ENCODE peak calls at places on chromosomes 16 and 17, in ten cellular contexts. E is NCI-H2029; S is fibroblast of lung; I is GM19239; A is fibroblast of the conjunctiva; T is aorta; R is midbrain; N is activated T-helper 9 cell treated with anti-CD3 and anti-CD28 coated beads, Interleukin-2, amount 50 U/mL, for 16 hours; V is ACHN; F is myocyte. Y is an unnamed sample.

GRCh38 chr17:27529230-27529796 is 73.1 kb downstream of the KSR1 start:
- DNase-seq in E (no peak), S (peak; percentile 56), I (no peak), A (no peak), T (no peak), R (no peak), N (no peak), V (peak; percentile 16), F (no peak), Y (peak; percentile 17)

GRCh38 chr17:76707985-76708807 is 2.6 kb downstream of the MXRA7 start:
- DNase-seq in E (no peak), S (no peak), I (no peak), A (no peak), T (no peak), R (peak; percentile 76), N (no peak), V (peak; percentile 57), F (peak; percentile 89), Y (no peak)

GRCh38 chr16:84535408-84535807 is 30.9 kb upstream of the MEAK7 start:
- DNase-seq in E (no peak), S (no peak), I (no peak), A (no peak), T (no peak), R (no peak), N (no peak), V (no peak), F (no peak), Y (no peak)

GRCh38 chr17:43170140-43170765 is 761 bp upstream of the NBR1 start:
- DNase-seq in E (peak; percentile 95), S (peak; percentile 95), I (peak; percentile 86), A (peak; percentile 95), T (peak; percentile 92), R (peak; percentile 88), N (peak; percentile 78), V (peak; percentile 98), F (peak; percentile 93), Y (peak; percentile 91)

GRCh38 chr16:67672739-67673662 is 6.4 kb downstream of the C16orf86 start:
- DNase-seq in E (no peak), S (peak; percentile 65), I (no peak), A (peak; percentile 57), T (peak; percentile 84), R (peak; percentile 44), N (no peak), V (peak; percentile 79), F (peak; percentile 92), Y (no peak)

GRCh38 chr16:73459586-73459985 is 411.7 kb upstream of the ZFHX3 start:
- DNase-seq in E (no peak), S (no peak), I (no peak), A (no peak), T (no peak), R (no peak), N (no peak), V (no peak), F (no peak), Y (no peak)

GRCh38 chr17:43679401-43679800 is 17.7 kb upstream of the MEOX1 start:
- DNase-seq in E (no peak), S (no peak), I (no peak), A (no peak), T (no peak), R (no peak), N (no peak), V (no peak), F (no peak), Y (no peak)

GRCh38 chr17:44546711-44547606 is 10.3 kb upstream of the FZD2 start:
- DNase-seq in E (no peak), S (peak; percentile 67), I (no peak), A (no peak), T (no peak), R (no peak), N (no peak), V (peak; percentile 59), F (peak; percentile 37), Y (no peak)

GRCh38 chr17:41810659-41811548 is 845 bp downstream of the P3H4 start:
- DNase-seq in E (no peak), S (no peak), I (no peak), A (no peak), T (peak; percentile 80), R (no peak), N (no peak), V (no peak), F (no peak), Y (no peak)

GRCh38 chr16:825298-826061 is 24.9 kb upstream of the GNG13 start:
- DNase-seq in E (no peak), S (no peak), I (no peak), A (no peak), T (no peak), R (peak; percentile 65), N (no peak), V (no peak), F (peak; percentile 57), Y (no peak)

GRCh38 chr17:40530531-40530987 is 29.1 kb upstream of the TNS4 start:
- DNase-seq in E (no peak), S (no peak), I (no peak), A (no peak), T (peak; percentile 57), R (no peak), N (no peak), V (no peak), F (no peak), Y (no peak)

GRCh38 chr16:51431517-51432241 is 280.6 kb upstream of the SALL1 start:
- DNase-seq in E (no peak), S (peak; percentile 100), I (no peak), A (peak; percentile 92), T (no peak), R (peak; percentile 46), N (no peak), V (peak; percentile 92), F (peak; percentile 80), Y (no peak)

GRCh38 chr16:57341441-57342303 is 16.9 kb upstream of the CCL22 start:
- DNase-seq in E (peak; percentile 29), S (peak; percentile 96), I (no peak), A (peak; percentile 81), T (no peak), R (no peak), N (no peak), V (no peak), F (peak; percentile 71), Y (no peak)

GRCh38 chr17:80259642-80260535 is 763 bp upstream of the RNF213 start:
- DNase-seq in E (peak; percentile 35), S (peak; percentile 68), I (no peak), A (peak; percentile 27), T (peak; percentile 93), R (peak; percentile 43), N (peak; percentile 80), V (peak; percentile 86), F (peak; percentile 74), Y (no peak)

GRCh38 chr16:30748634-30749445 is 615 bp downstream of the PHKG2 start:
- DNase-seq in E (peak; percentile 20), S (peak; percentile 50), I (no peak), A (no peak), T (no peak), R (no peak), N (no peak), V (peak; percentile 59), F (peak; percentile 34), Y (no peak)

GRCh38 chr17:63419949-63420867 is 25.9 kb downstream of the CYB561 start:
- DNase-seq in E (no peak), S (no peak), I (no peak), A (no peak), T (no peak), R (no peak), N (no peak), V (no peak), F (no peak), Y (peak; percentile 95)

GRCh38 chr17:42814633-42815399 is 9.3 kb downstream of the BECN1 start:
- DNase-seq in E (peak; percentile 91), S (peak; percentile 98), I (no peak), A (peak; percentile 23), T (no peak), R (no peak), N (no peak), V (no peak), F (no peak), Y (peak; percentile 77)

GRCh38 chr17:77489898-77490265 is 349.1 kb downstream of the SEC14L1 start:
- DNase-seq in E (no peak), S (no peak), I (no peak), A (peak; percentile 54), T (peak; percentile 95), R (peak; percentile 75), N (no peak), V (no peak), F (peak; percentile 91), Y (no peak)

GRCh38 chr17:68011199-68011665 is 15.0 kb upstream of the C17orf58 start:
- DNase-seq in E (no peak), S (no peak), I (peak; percentile 38), A (no peak), T (peak; percentile 80), R (peak; percentile 25), N (peak; percentile 44), V (peak; percentile 45), F (no peak), Y (no peak)

GRCh38 chr17:52823155-52823554 is 664.6 kb upstream of the CA10 start:
- DNase-seq in E (no peak), S (no peak), I (no peak), A (no peak), T (no peak), R (no peak), N (no peak), V (no peak), F (no peak), Y (no peak)

GRCh38 chr17:4782652-4783051 is 3.5 kb downstream of the VMO1 start:
- DNase-seq in E (no peak), S (no peak), I (no peak), A (no peak), T (peak; percentile 78), R (no peak), N (no peak), V (no peak), F (no peak), Y (no peak)

GRCh38 chr16:30628628-30629342 is 18.6 kb upstream of the ZNF689 start:
- DNase-seq in E (peak; percentile 67), S (peak; percentile 43), I (no peak), A (peak; percentile 64), T (peak; percentile 95), R (peak; percentile 80), N (peak; percentile 78), V (peak; percentile 82), F (peak; percentile 87), Y (no peak)

GRCh38 chr17:42937712-42938596 is 26.3 kb downstream of the AARSD1 start:
- DNase-seq in E (peak; percentile 18), S (peak; percentile 46), I (no peak), A (peak; percentile 49), T (no peak), R (peak; percentile 49), N (no peak), V (peak; percentile 58), F (peak; percentile 63), Y (no peak)

GRCh38 chr17:79808763-79809529 is 12.1 kb upstream of the CBX8 start:
- DNase-seq in E (peak; percentile 61), S (no peak), I (no peak), A (no peak), T (no peak), R (peak; percentile 24), N (no peak), V (peak; percentile 71), F (no peak), Y (no peak)

GRCh38 chr16:84430860-84431259 is 62.5 kb downstream of the ATP2C2 start:
- DNase-seq in E (no peak), S (no peak), I (no peak), A (no peak), T (no peak), R (no peak), N (no peak), V (no peak), F (no peak), Y (no peak)

GRCh38 chr17:43532581-43532980 is 13.6 kb downstream of the ETV4 start:
- DNase-seq in E (no peak), S (no peak), I (no peak), A (no peak), T (peak; percentile 67), R (no peak), N (no peak), V (no peak), F (no peak), Y (no peak)

GRCh38 chr17:47239663-47240374 is 13.8 kb upstream of the ITGB3 start:
- DNase-seq in E (peak; percentile 77), S (peak; percentile 97), I (no peak), A (peak; percentile 76), T (peak; percentile 92), R (peak; percentile 46), N (no peak), V (peak; percentile 99), F (peak; percentile 99), Y (peak; percentile 97)

GRCh38 chr17:19376799-19377198 is 1.5 kb upstream of the MAPK7 start:
- DNase-seq in E (no peak), S (no peak), I (no peak), A (no peak), T (no peak), R (no peak), N (no peak), V (peak; percentile 13), F (no peak), Y (no peak)